ENCODE peak calls at places on chromosomes 16 and 17, in five cellular contexts. One of them, this sample, is unnamed.

GRCh38 chr17:50210249-50211225 is 9.1 kb upstream of the COL1A1 start:
- DNase-seq in stomach: no peak
- DNase-seq in AG04450: peak
- DNase-seq in heart right ventricle: peak
- DNase-seq in neural progenitor cell: peak
- DNase-seq in this sample: peak

GRCh38 chr16:77898671-77899211 is 110.4 kb downstream of the VAT1L start:
- DNase-seq in stomach: no peak
- DNase-seq in AG04450: peak
- DNase-seq in heart right ventricle: no peak
- DNase-seq in neural progenitor cell: no peak
- DNase-seq in this sample: peak

GRCh38 chr16:72829846-72830620 is 217.9 kb downstream of the ZFHX3 start:
- DNase-seq in stomach: no peak
- DNase-seq in AG04450: no peak
- DNase-seq in heart right ventricle: no peak
- DNase-seq in neural progenitor cell: no peak
- DNase-seq in this sample: no peak

GRCh38 chr16:50204426-50205108 is 51.5 kb downstream of the TENT4B start:
- DNase-seq in stomach: no peak
- DNase-seq in AG04450: no peak
- DNase-seq in heart right ventricle: no peak
- DNase-seq in neural progenitor cell: no peak
- DNase-seq in this sample: no peak

GRCh38 chr16:67833035-67833417 is 9.1 kb upstream of the THAP11 start:
- DNase-seq in stomach: no peak
- DNase-seq in AG04450: no peak
- DNase-seq in heart right ventricle: no peak
- DNase-seq in neural progenitor cell: no peak
- DNase-seq in this sample: no peak

GRCh38 chr17:81301195-81302144 is 6.4 kb upstream of the SLC38A10 start:
- DNase-seq in stomach: no peak
- DNase-seq in AG04450: no peak
- DNase-seq in heart right ventricle: no peak
- DNase-seq in neural progenitor cell: no peak
- DNase-seq in this sample: no peak

GRCh38 chr17:65727832-65728231 is 166.4 kb upstream of the AXIN2 start:
- DNase-seq in stomach: no peak
- DNase-seq in AG04450: no peak
- DNase-seq in heart right ventricle: no peak
- DNase-seq in neural progenitor cell: no peak
- DNase-seq in this sample: no peak

GRCh38 chr17:64608571-64608981 is 53.5 kb downstream of the SMURF2 start:
- DNase-seq in stomach: no peak
- DNase-seq in AG04450: no peak
- DNase-seq in heart right ventricle: no peak
- DNase-seq in neural progenitor cell: no peak
- DNase-seq in this sample: no peak

GRCh38 chr16:70550082-70550481 is 26.5 kb downstream of the SF3B3 start:
- DNase-seq in stomach: no peak
- DNase-seq in AG04450: no peak
- DNase-seq in heart right ventricle: no peak
- DNase-seq in neural progenitor cell: no peak
- DNase-seq in this sample: no peak

GRCh38 chr17:13158511-13159240 is 140.8 kb upstream of the ELAC2 start:
- DNase-seq in stomach: no peak
- DNase-seq in AG04450: no peak
- DNase-seq in heart right ventricle: no peak
- DNase-seq in neural progenitor cell: no peak
- DNase-seq in this sample: no peak

GRCh38 chr17:21171309-21171922 is 42.5 kb downstream of the TMEM11 start:
- DNase-seq in stomach: no peak
- DNase-seq in AG04450: no peak
- DNase-seq in heart right ventricle: no peak
- DNase-seq in neural progenitor cell: no peak
- DNase-seq in this sample: no peak

GRCh38 chr16:68760671-68761275 is 23.7 kb downstream of the CDH1 start:
- DNase-seq in stomach: no peak
- DNase-seq in AG04450: no peak
- DNase-seq in heart right ventricle: no peak
- DNase-seq in neural progenitor cell: no peak
- DNase-seq in this sample: no peak

GRCh38 chr16:30657866-30658730 is at the start of gene FBRS:
- DNase-seq in stomach: peak
- DNase-seq in AG04450: peak
- DNase-seq in heart right ventricle: peak
- DNase-seq in neural progenitor cell: peak
- DNase-seq in this sample: peak

GRCh38 chr16:66927918-66928649 is 2.7 kb upstream of the RRAD start:
- DNase-seq in stomach: no peak
- DNase-seq in AG04450: no peak
- DNase-seq in heart right ventricle: no peak
- DNase-seq in neural progenitor cell: no peak
- DNase-seq in this sample: no peak

GRCh38 chr16:25172831-25173230 is 43.9 kb upstream of the AQP8 start:
- DNase-seq in stomach: no peak
- DNase-seq in AG04450: no peak
- DNase-seq in heart right ventricle: no peak
- DNase-seq in neural progenitor cell: no peak
- DNase-seq in this sample: no peak

GRCh38 chr17:81601525-81602120 is 35.3 kb downstream of the NPLOC4 start:
- DNase-seq in stomach: peak
- DNase-seq in AG04450: peak
- DNase-seq in heart right ventricle: peak
- DNase-seq in neural progenitor cell: peak
- DNase-seq in this sample: peak

GRCh38 chr17:64230551-64231408 is 32.3 kb downstream of the TEX2 start:
- DNase-seq in stomach: no peak
- DNase-seq in AG04450: peak
- DNase-seq in heart right ventricle: no peak
- DNase-seq in neural progenitor cell: no peak
- DNase-seq in this sample: peak

GRCh38 chr17:32824334-32824733 is 52.6 kb downstream of the MYO1D start:
- DNase-seq in stomach: no peak
- DNase-seq in AG04450: no peak
- DNase-seq in heart right ventricle: no peak
- DNase-seq in neural progenitor cell: no peak
- DNase-seq in this sample: no peak

GRCh38 chr17:32820440-32820839 is 56.5 kb downstream of the MYO1D start:
- DNase-seq in stomach: no peak
- DNase-seq in AG04450: no peak
- DNase-seq in heart right ventricle: no peak
- DNase-seq in neural progenitor cell: no peak
- DNase-seq in this sample: no peak

GRCh38 chr17:32826076-32826475 is 50.8 kb downstream of the MYO1D start:
- DNase-seq in stomach: no peak
- DNase-seq in AG04450: no peak
- DNase-seq in heart right ventricle: no peak
- DNase-seq in neural progenitor cell: no peak
- DNase-seq in this sample: no peak

GRCh38 chr17:32819787-32820186 is 57.1 kb downstream of the MYO1D start:
- DNase-seq in stomach: no peak
- DNase-seq in AG04450: no peak
- DNase-seq in heart right ventricle: no peak
- DNase-seq in neural progenitor cell: no peak
- DNase-seq in this sample: no peak

DNA sequence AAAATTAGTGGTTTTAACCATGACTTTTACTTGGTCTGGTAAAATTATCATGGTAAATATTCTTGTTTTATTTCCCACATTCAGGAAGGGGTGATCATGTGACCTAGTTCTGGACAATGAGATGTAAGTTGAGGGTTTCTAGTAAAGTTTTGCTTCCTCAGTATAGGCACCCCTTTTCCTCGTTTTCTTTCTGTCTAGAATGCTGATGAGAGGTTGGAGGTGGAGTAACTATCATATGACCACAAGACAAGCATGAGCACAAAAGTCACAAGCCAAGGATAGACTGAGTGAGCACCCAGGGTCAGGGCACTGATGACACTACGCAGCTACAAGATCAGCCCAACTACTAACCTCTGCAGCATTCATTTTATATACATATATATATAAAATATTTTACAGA is 53.9 kb downstream of the MYO1D start:
- DNase-seq in stomach: no peak
- DNase-seq in AG04450: no peak
- DNase-seq in heart right ventricle: no peak
- DNase-seq in neural progenitor cell: no peak
- DNase-seq in this sample: no peak
- H3K4me3 ChIP-seq in stomach: peak
- H3K4me3 ChIP-seq in AG04450: no peak
- H3K4me3 ChIP-seq in heart right ventricle: peak
- H3K4me3 ChIP-seq in neural progenitor cell: peak
- H3K4me3 ChIP-seq in this sample: no peak

GRCh38 chr17:42187833-42188232 is 2.6 kb upstream of the HCRT start:
- DNase-seq in stomach: no peak
- DNase-seq in AG04450: no peak
- DNase-seq in heart right ventricle: no peak
- DNase-seq in neural progenitor cell: no peak
- DNase-seq in this sample: no peak

GRCh38 chr17:42185497-42185860 is 227 bp upstream of the HCRT start:
- DNase-seq in stomach: no peak
- DNase-seq in AG04450: no peak
- DNase-seq in heart right ventricle: no peak
- DNase-seq in neural progenitor cell: peak
- DNase-seq in this sample: no peak

GRCh38 chr17:42182927-42183734 is 2.1 kb downstream of the HCRT start:
- DNase-seq in stomach: no peak
- DNase-seq in AG04450: peak
- DNase-seq in heart right ventricle: no peak
- DNase-seq in neural progenitor cell: no peak
- DNase-seq in this sample: no peak

GRCh38 chr17:42183741-42184711 is 1.2 kb downstream of the HCRT start:
- DNase-seq in stomach: peak
- DNase-seq in AG04450: peak
- DNase-seq in heart right ventricle: peak
- DNase-seq in neural progenitor cell: peak
- DNase-seq in this sample: peak

GRCh38 chr17:42184717-42185496 is at the start of gene HCRT:
- DNase-seq in stomach: no peak
- DNase-seq in AG04450: no peak
- DNase-seq in heart right ventricle: no peak
- DNase-seq in neural progenitor cell: no peak
- DNase-seq in this sample: no peak
- H3K4me3 ChIP-seq in stomach: peak
- H3K4me3 ChIP-seq in AG04450: peak
- H3K4me3 ChIP-seq in heart right ventricle: peak
- H3K4me3 ChIP-seq in neural progenitor cell: no peak
- H3K4me3 ChIP-seq in this sample: peak

DNA sequence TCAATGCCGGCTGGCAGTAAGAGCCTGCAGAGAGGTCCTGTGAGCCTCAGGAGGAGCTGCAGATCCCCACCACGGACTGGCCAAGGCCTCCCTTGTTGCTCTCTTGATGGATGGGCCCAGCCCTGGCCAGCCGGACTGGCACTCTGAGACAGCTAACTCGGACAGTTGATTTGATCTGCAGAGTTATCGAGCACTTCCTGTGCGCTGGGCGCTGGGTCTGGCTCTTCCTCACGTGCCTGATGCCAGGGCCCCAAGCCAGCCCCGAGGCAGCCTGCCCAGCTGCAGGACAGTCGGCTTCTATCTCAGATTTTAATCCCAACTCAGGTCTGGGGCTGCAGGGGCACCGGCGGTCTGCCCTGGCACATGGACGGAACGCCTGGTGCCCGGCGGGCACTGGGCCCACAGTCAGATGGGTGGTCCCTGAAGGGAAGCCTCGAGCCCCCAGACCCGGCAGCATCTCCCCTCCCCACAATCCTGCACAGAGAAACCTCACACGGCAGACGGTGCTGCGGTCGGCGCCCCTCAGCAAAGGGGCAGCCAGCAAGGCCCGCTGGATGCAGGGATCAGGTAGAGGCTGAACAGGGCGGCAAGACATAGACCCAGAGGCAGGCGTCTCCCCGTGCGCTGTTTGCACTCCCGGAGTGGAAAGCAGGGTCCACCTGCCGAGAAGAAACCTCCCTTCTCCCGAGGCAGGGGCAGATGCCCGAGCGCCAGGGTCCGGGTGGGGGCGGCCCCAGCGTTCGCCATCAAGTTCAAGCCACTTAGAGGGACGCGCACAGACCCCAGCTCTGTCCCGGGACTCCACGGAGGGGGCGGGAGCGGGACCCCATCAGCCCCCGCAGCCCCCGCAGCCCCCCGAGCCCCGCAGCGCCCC is 34.0 kb downstream of the TIMM22 start:
- DNase-seq in stomach: no peak
- DNase-seq in AG04450: no peak
- DNase-seq in heart right ventricle: no peak
- DNase-seq in neural progenitor cell: peak
- DNase-seq in this sample: no peak
- H3K4me3 ChIP-seq in stomach: peak
- H3K4me3 ChIP-seq in AG04450: peak
- H3K4me3 ChIP-seq in heart right ventricle: peak
- H3K4me3 ChIP-seq in neural progenitor cell: peak
- H3K4me3 ChIP-seq in this sample: peak

DNA sequence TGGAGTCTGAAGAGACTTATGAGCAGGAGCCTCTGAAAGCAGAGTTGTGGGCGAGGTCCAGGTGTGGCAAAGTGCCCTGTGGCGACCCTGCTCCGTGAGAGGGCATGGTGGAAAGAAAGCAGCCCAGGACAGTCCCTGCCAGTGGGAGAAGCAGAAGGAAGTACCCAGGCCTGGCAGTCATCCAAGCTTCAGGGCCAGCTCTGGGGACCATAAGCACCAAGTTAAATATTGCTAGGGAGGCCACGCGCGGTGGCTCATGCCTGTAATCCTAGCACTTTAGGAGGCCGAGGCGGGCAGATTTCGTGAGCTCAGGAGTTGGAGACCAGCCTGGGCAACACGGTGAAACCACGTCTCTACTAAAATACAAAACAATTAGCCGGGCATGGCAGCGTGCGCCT is 4.9 kb upstream of the ASGR1 start:
- DNase-seq in stomach: peak
- DNase-seq in AG04450: no peak
- DNase-seq in heart right ventricle: no peak
- DNase-seq in neural progenitor cell: no peak
- DNase-seq in this sample: no peak
- H3K4me3 ChIP-seq in stomach: no peak
- H3K4me3 ChIP-seq in AG04450: no peak
- H3K4me3 ChIP-seq in heart right ventricle: no peak
- H3K4me3 ChIP-seq in neural progenitor cell: no peak
- H3K4me3 ChIP-seq in this sample: no peak

DNA sequence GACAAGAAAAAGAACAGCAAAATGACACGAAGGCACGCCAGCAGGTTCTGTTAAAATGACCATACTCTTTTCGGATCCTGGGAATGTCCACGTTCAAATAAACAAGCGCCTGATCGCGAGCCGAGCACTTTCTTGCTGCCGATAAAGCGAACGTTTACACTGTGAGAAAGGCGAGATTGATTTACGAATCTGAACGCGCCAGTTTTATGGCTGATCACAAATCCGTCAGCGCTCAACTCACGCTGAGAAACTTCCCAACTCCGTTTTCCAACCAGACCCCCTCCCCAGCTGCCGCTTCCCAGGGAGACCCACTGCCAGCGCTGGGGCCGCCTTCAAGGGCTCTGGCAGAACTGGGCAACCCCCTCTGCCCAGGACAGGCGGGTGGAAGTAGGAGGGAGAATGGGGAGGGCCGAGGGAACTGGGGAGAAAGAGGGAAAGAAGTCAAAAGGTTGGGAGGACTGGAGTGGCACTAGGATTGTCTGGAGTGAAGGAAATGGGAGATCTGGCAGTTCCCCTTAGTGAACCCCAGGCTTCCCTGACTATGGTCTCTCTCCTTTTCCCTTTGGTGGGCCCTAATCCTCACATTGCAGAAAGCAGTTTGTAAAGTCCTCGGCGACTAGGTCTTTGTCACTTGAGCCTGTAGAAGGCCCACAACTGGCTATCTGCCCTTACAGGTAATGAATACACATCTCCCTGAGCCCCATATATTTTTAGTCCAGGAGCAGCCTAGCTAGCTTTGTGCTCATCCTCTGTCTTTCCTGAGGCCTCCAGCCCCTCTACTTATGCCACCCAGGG is 6.9 kb downstream of the HOXB4 start:
- DNase-seq in stomach: no peak
- DNase-seq in AG04450: no peak
- DNase-seq in heart right ventricle: no peak
- DNase-seq in neural progenitor cell: no peak
- DNase-seq in this sample: no peak
- H3K4me3 ChIP-seq in stomach: peak
- H3K4me3 ChIP-seq in AG04450: peak
- H3K4me3 ChIP-seq in heart right ventricle: no peak
- H3K4me3 ChIP-seq in neural progenitor cell: no peak
- H3K4me3 ChIP-seq in this sample: no peak

This sample was measured in skeletal muscle cell.